ENCODE peak calls at places on chromosome 19, in ten cellular contexts. X, S, E, Y, L, H, R, W, K and J are unnamed samples.

GRCh38 chr19:12821761-12822160 is 12.6 kb downstream of the RTBDN start:
- DNase-seq in K (no peak), W (no peak), H (no peak), E (no peak), X (no peak), L (no peak), S (no peak), Y (no peak), R (no peak), J (no peak)

GRCh38 chr19:13010038-13010991 is 15.0 kb downstream of the NFIX start:
- DNase-seq in K (no peak), X (peak), S (no peak), Y (no peak), E (no peak), W (no peak), H (peak), L (peak), R (peak), J (peak)

GRCh38 chr19:15048885-15049541 is at the start of gene CASP14:
- DNase-seq in W (no peak), X (no peak), H (no peak), E (no peak), K (no peak), L (no peak), R (no peak), S (no peak), Y (no peak), J (no peak)

GRCh38 chr19:839146-839872 is 1.5 kb upstream of the PRTN3 start:
- DNase-seq in Y (no peak), K (no peak), L (no peak), H (no peak), W (no peak), E (no peak), X (no peak), S (peak), R (no peak), J (no peak)

GRCh38 chr19:13718733-13719132 is 45.6 kb upstream of the MRI1 start:
- DNase-seq in R (peak), H (peak), Y (no peak), K (no peak), L (peak), X (no peak), S (peak), E (no peak), W (peak), J (peak)

GRCh38 chr19:18419699-18420460 is 682 bp downstream of the SSBP4 start:
- DNase-seq in E (peak), X (peak), R (no peak), L (no peak), S (peak), Y (peak), H (no peak), W (no peak), K (peak), J (no peak)

GRCh38 chr19:42242071-42242511 is 311 bp downstream of the GSK3A start:
- DNase-seq in H (no peak), W (peak), Y (peak), E (peak), L (no peak), X (no peak), K (no peak), R (no peak), S (no peak), J (no peak)

GRCh38 chr19:50639121-50640112 is at the start of gene SYT3:
- DNase-seq in Y (no peak), R (peak), K (no peak), L (peak), E (peak), W (peak), H (peak), X (no peak), S (peak), J (peak)

GRCh38 chr19:17534767-17535166 is 20.7 kb upstream of the COLGALT1 start:
- DNase-seq in X (no peak), L (no peak), S (no peak), Y (no peak), E (no peak), W (no peak), H (no peak), K (no peak), R (no peak), J (no peak)

GRCh38 chr19:7349231-7349591 is 474 bp downstream of the ARHGEF18 start:
- DNase-seq in R (no peak), X (no peak), L (no peak), E (no peak), K (no peak), W (no peak), S (no peak), H (no peak), Y (peak), J (no peak)

GRCh38 chr19:30969586-30969985 is 379.6 kb downstream of the TSHZ3 start:
- DNase-seq in S (no peak), X (no peak), E (no peak), L (no peak), R (no peak), W (no peak), K (no peak), Y (no peak), H (no peak), J (no peak)

GRCh38 chr19:5479958-5480357 is 24.7 kb downstream of the ZNRF4 start:
- DNase-seq in H (no peak), L (no peak), X (no peak), K (no peak), E (no peak), Y (no peak), W (peak), S (no peak), R (no peak), J (no peak)

GRCh38 chr19:14072535-14073231 is at the start of gene MISP3:
- DNase-seq in L (peak), R (peak), S (peak), Y (no peak), H (peak), W (peak), E (peak), K (no peak), X (peak), J (no peak)

GRCh38 chr19:29708553-29709439 is 6.3 kb downstream of the C19orf12 start:
- DNase-seq in L (peak), X (no peak), E (no peak), S (no peak), W (peak), Y (no peak), R (peak), H (peak), K (no peak), J (peak)

GRCh38 chr19:873084-874019 is 13.9 kb downstream of the CFD start:
- DNase-seq in X (no peak), K (no peak), R (no peak), H (no peak), S (peak), E (peak), W (peak), Y (no peak), L (no peak), J (peak)

DNA sequence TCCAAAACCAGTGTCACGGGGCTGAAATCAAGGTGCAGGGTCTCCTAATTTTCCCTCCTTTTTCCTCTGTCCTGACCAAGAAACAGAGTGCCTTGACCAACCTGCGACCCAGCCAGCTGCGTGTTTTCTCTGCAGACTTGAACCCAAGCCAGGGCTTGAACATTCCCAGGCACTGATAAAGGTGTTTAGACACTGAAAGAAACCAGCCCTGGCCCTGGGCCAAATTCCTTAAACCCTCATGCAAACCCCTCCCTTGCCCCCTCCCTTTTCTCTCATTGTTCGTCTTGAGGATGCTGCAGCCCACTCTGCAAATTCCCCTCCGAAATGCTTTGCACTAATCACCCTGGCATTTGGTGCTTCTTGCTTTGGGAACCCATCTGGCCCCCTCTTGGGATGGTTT is 9.5 kb upstream of the FFAR2 start:
- DNase-seq in E (no peak), X (no peak), H (no peak), K (no peak), R (peak), W (no peak), S (no peak), L (no peak), Y (no peak), J (peak)
- TF ChIP-seq CTCF in E (no peak), X (no peak), H (no peak), K (no peak), R (no peak), W (no peak), S (no peak), L (no peak), Y (no peak), J (no peak)

DNA sequence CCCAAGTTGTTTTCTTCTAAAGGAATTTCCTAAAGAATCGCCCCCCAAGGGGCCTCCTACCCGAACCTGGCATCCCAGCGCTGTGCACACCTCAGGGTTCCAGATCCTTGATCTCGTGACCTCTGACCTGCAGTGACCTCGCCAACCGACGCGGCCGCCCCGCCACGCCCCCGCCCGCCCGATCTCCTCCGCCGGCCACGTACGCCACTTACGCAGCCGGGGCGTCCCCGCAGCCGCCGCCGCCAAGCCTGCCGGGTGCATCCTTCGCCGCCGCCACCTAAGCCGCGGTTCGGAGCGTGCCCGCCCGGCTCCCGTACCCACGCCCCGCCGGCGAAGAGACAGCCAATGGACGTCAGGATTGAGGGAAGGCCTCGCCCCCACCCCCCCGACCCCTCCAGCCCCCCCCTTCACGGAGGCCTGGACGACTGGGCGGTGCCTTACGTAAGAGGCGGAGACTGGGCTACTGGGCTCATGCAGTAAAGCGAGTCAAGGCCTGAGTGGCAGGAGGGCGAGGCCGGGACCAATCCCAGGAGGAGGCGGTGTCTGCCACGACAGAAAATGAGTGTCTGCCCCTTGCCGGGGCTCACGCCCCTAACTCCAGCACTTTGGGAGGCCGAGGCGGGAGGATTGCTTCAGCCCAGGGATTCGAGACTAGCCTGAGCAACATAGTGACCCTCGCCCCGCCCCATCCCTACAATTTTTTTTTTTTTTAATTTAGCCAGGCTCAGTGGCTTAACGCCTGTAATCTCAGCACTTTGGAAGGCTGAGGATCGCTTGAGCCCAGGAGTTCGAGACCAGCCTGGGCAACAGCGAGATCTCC is at the start of gene YIF1B:
- DNase-seq in S (peak), X (peak), L (peak), Y (peak), H (peak), K (peak), E (peak), R (peak), W (peak), J (peak)
- H3K4me3 ChIP-seq in S (peak), X (peak), L (peak), Y (peak), H (peak), K (peak), E (peak), R (peak), W (peak), J (peak)

GRCh38 chr19:21912654-21913053 is 76.7 kb upstream of the ZNF43 start:
- DNase-seq in H (no peak), X (no peak), R (no peak), S (peak), E (no peak), W (peak), K (no peak), Y (no peak), L (no peak), J (no peak)
- TF ChIP-seq CTCF in H (no peak), X (no peak), R (no peak), S (peak), E (no peak), W (peak), K (no peak), Y (no peak), L (no peak), J (no peak)

DNA sequence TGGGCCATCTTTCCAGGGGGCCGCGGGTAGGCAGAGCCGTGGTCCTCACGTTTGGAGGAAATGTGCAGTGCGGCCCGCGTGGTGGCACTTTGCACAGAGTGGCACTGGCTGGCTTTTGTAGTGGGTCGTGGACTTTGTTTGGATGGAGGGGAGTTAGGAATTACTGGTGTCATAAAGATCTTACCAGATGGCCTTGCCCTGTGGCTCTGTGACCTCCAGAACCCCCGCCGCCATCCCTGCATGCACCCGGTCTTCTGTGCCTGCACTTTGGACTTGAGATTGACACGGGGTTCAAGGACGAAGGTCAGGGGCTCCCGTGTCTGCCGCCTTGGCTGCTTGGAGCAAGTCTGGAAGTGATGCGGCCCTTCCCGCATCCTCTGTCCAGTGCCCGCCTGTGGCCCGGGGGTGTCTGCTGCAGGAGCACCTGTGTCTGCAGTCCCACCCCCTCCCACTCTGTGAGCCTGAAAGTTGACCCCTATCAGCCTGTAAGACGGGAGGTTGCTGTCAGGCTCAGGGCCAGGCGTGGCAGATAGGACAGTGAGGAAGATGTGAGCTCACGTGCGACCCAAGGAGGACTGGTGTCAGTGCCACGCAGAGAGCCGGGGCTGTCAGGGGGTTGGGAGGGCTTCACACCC is 2.2 kb downstream of the GNA11 start:
- DNase-seq in L (no peak), Y (no peak), W (no peak), H (no peak), R (no peak), S (no peak), E (no peak), X (no peak), K (peak), J (no peak)
- H3K4me3 ChIP-seq in L (peak), Y (peak), W (no peak), H (peak), R (peak), S (no peak), E (no peak), X (peak), K (peak), J (peak)

GRCh38 chr19:56221851-56222250 is 19.8 kb downstream of the ZSCAN5C start:
- DNase-seq in K (no peak), Y (no peak), W (no peak), L (no peak), H (no peak), S (no peak), R (no peak), E (no peak), X (no peak), J (no peak)
- TF ChIP-seq CTCF in K (no peak), Y (no peak), W (no peak), L (no peak), H (no peak), S (no peak), R (no peak), E (no peak), X (no peak), J (no peak)

GRCh38 chr19:58096884-58097283 is 1.1 kb downstream of the ZSCAN18 start:
- DNase-seq in H (no peak), X (no peak), E (no peak), W (no peak), L (no peak), R (no peak), S (no peak), K (no peak), Y (no peak), J (no peak)
- H3K4me3 ChIP-seq in H (peak), X (peak), E (peak), W (no peak), L (peak), R (peak), S (no peak), K (no peak), Y (peak), J (no peak)

GRCh38 chr19:45623984-45624383 is 15.2 kb downstream of the EML2 start:
- DNase-seq in S (no peak), R (no peak), K (no peak), X (no peak), L (no peak), Y (no peak), W (no peak), E (no peak), H (no peak), J (no peak)
- TF ChIP-seq CTCF in S (no peak), R (no peak), K (no peak), X (no peak), L (no peak), Y (no peak), W (no peak), E (no peak), H (no peak), J (no peak)

GRCh38 chr19:33819496-33819874 is 22.8 kb downstream of the KCTD15 start:
- DNase-seq in E (no peak), S (no peak), K (peak), Y (no peak), R (no peak), H (no peak), X (no peak), W (no peak), L (no peak), J (no peak)
- H3K4me3 ChIP-seq in E (peak), S (no peak), K (peak), Y (peak), R (peak), H (peak), X (peak), W (no peak), L (peak), J (peak)

GRCh38 chr19:49579947-49580263 is 451 bp downstream of the NOSIP start:
- DNase-seq in K (no peak), X (no peak), L (no peak), W (no peak), S (no peak), Y (no peak), H (no peak), R (no peak), E (no peak), J (no peak)

GRCh38 chr19:49583239-49583638 is 2.1 kb downstream of the PRRG2 start:
- DNase-seq in W (no peak), K (no peak), X (no peak), L (no peak), H (no peak), Y (no peak), R (no peak), S (no peak), E (no peak), J (no peak)

GRCh38 chr19:49579193-49579592 is 1.2 kb downstream of the NOSIP start:
- DNase-seq in S (no peak), X (no peak), K (no peak), Y (no peak), W (no peak), R (no peak), H (no peak), L (no peak), E (no peak), J (no peak)

GRCh38 chr19:49581007-49581508 is at the start of gene PRRG2:
- DNase-seq in H (no peak), X (no peak), S (no peak), L (no peak), E (peak), W (no peak), Y (peak), R (no peak), K (peak), J (no peak)

DNA sequence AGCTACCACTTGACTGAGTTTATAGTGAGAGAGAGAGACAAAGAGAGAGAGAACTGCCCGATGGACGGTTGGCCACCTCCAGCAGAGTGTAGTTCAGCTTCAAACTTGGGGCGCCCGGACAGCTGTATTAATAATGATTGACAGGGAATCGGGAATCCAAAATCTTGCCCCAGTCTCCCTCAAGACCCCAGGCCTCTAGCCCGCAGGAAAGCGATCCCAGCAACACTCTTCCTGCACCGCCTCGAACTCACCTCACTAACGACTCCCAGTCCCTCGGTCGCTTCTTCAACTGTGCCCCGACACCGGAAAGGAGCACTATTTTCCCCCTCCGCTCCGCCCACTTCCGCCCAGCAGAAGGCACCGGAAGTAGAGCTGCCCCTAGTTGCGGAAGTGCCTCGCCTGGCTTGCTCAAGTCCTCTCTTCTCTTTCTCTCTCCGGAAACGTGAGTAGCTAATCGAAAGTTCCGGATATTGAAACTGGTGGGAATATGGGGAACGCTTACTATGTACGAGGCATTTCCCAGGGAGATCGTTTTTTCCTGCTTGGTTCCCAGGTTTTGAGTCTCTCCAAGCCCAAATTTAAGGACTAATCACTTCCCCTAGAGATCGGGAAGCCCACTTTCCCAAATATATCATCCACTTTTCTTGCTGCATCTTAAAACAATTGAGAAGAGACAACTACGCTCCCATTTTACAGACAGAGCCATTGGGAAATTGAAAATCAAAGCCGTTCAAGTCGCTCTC is at the start of gene NOSIP:
- DNase-seq in S (peak), Y (peak), W (peak), K (peak), H (peak), R (peak), E (peak), X (peak), L (peak), J (peak)
- TF ChIP-seq CTCF in S (no peak), Y (no peak), W (no peak), K (no peak), H (peak), R (no peak), E (no peak), X (no peak), L (no peak), J (no peak)

GRCh38 chr19:55407625-55408319 is at the start of gene UBE2S:
- DNase-seq in Y (peak), R (peak), S (peak), K (peak), W (peak), X (peak), E (peak), H (peak), L (peak), J (peak)
- H3K4me3 ChIP-seq in Y (peak), R (peak), S (peak), K (peak), W (peak), X (peak), E (peak), H (peak), L (peak), J (peak)